ENCODE peak calls at places on chromosomes 13 and 19, in seven cellular contexts. X is AG09319; I is CD8-positive, alpha-beta T cell; Z is stimulated activated CD8-positive, alpha-beta memory T cell treated with anti-CD3 and anti-CD28 coated beads, Interleukin-15, amount 100 ng/mL, for 1 hour; T is frontal cortex; H is activated CD8-positive, alpha-beta memory T cell treated with anti-CD3 and anti-CD28 coated beads for 48 hours; G is GM12865. D is an unnamed sample.

GRCh38 chr13:113152894-113153809 is 5.3 kb upstream of the PROZ start:
- DNase-seq in X (no peak), I (peak), Z (no peak), T (peak), H (no peak), G (peak), D (no peak)

GRCh38 chr13:21399741-21400140 is 59.4 kb downstream of the ZDHHC20 start:
- DNase-seq in X (no peak), I (no peak), Z (no peak), T (no peak), H (no peak), G (no peak), D (no peak)

GRCh38 chr13:35388979-35389378 is 87.5 kb downstream of the MAB21L1 start:
- DNase-seq in X (peak), I (no peak), Z (no peak), T (no peak), H (no peak), G (no peak), D (no peak)

GRCh38 chr13:90362718-90363117 is 984.8 kb upstream of the MIR17HG start:
- DNase-seq in X (no peak), I (no peak), Z (no peak), T (no peak), H (no peak), G (no peak), D (no peak)

GRCh38 chr19:44702551-44703176 is 3.7 kb downstream of the CEACAM16 start:
- DNase-seq in X (no peak), I (no peak), Z (no peak), T (no peak), H (no peak), G (no peak), D (no peak)

GRCh38 chr13:109036091-109036490 is 406.7 kb downstream of the MYO16 start:
- DNase-seq in X (no peak), I (no peak), Z (no peak), T (no peak), H (no peak), G (no peak), D (no peak)

GRCh38 chr19:46904114-46905060 is 43.6 kb downstream of the ARHGAP35 start:
- DNase-seq in X (no peak), I (no peak), Z (no peak), T (no peak), H (no peak), G (no peak), D (peak)

GRCh38 chr13:69524459-69525155 is 583.0 kb upstream of the ATXN8OS start:
- DNase-seq in X (no peak), I (no peak), Z (no peak), T (no peak), H (no peak), G (no peak), D (no peak)

GRCh38 chr13:26557393-26558073 is at the start of gene WASF3:
- DNase-seq in X (peak), I (peak), Z (no peak), T (peak), H (peak), G (peak), D (peak)

GRCh38 chr13:30752201-30752797 is 17.0 kb downstream of the ALOX5AP start:
- DNase-seq in X (no peak), I (no peak), Z (no peak), T (no peak), H (no peak), G (no peak), D (no peak)

GRCh38 chr19:40646564-40647254 is 43.7 kb downstream of the NUMBL start:
- DNase-seq in X (no peak), I (no peak), Z (no peak), T (no peak), H (no peak), G (no peak), D (peak)

GRCh38 chr13:86856996-86857395 is 814.2 kb upstream of the SLITRK5 start:
- DNase-seq in X (no peak), I (no peak), Z (no peak), T (no peak), H (no peak), G (no peak), D (no peak)

GRCh38 chr13:97122381-97122996 is 99.6 kb upstream of the MBNL2 start:
- DNase-seq in X (no peak), I (no peak), Z (no peak), T (no peak), H (no peak), G (no peak), D (peak)

GRCh38 chr19:8089664-8090601 is 37.4 kb downstream of the CCL25 start:
- DNase-seq in X (no peak), I (no peak), Z (no peak), T (no peak), H (no peak), G (no peak), D (no peak)

GRCh38 chr13:113064000-113064533 is 41.5 kb upstream of the F7 start:
- DNase-seq in X (no peak), I (no peak), Z (no peak), T (no peak), H (no peak), G (no peak), D (no peak)

GRCh38 chr13:41099986-41100385 is 32.6 kb downstream of the KBTBD6 start:
- DNase-seq in X (no peak), I (no peak), Z (no peak), T (no peak), H (no peak), G (no peak), D (no peak)